ENCODE peak calls at places on chromosomes 12 and 14, in six cellular contexts. U is iPS-NIHi11; N is A549; Q is stimulated activated CD4-positive, alpha-beta T cell treated with anti-CD3 and anti-CD28 coated beads, Interleukin-2, amount 100 ng/mL, for 24 hours; P is astrocyte of the hippocampus; V is iris pigment epithelial cell. M is an unnamed sample.
A peak's percentile ranks its signal among the peaks of the same experiment; 100 is the strongest.

GRCh38 chr12:68530965-68531364 is 79.7 kb upstream of the RAP1B start:
- DNase-seq in V (peak; percentile 77), Q (no peak), N (peak; percentile 13), U (no peak), P (peak; percentile 89), M (peak; percentile 88)

GRCh38 chr12:3536096-3536875 is 45.3 kb downstream of the PRMT8 start:
- DNase-seq in P (no peak), Q (no peak), N (no peak), V (no peak), U (no peak), M (no peak)

GRCh38 chr12:115598827-115599226 is 678.7 kb downstream of the MED13L start:
- DNase-seq in N (no peak), P (peak; percentile 43), U (peak; percentile 45), Q (no peak), V (peak; percentile 10), M (no peak)

GRCh38 chr12:57154804-57155434 is 7.5 kb upstream of the LRP1-AS start:
- DNase-seq in V (no peak), U (no peak), P (no peak), N (no peak), Q (no peak), M (no peak)

GRCh38 chr12:76611533-76611932 is 52.0 kb upstream of the OSBPL8 start:
- DNase-seq in N (peak; percentile 57), V (peak; percentile 94), Q (no peak), P (peak; percentile 11), U (no peak), M (peak; percentile 67)

GRCh38 chr12:124844411-124845397 is 19.0 kb downstream of the SCARB1 start:
- DNase-seq in P (no peak), V (no peak), N (no peak), Q (no peak), U (no peak), M (no peak)

GRCh38 chr14:51677276-51677675 is 25.6 kb downstream of the FRMD6 start:
- DNase-seq in Q (no peak), N (no peak), P (peak; percentile 62), U (no peak), V (peak; percentile 69), M (peak; percentile 79)

GRCh38 chr14:74684444-74684843 is 28.4 kb downstream of the AREL1 start:
- DNase-seq in U (no peak), V (no peak), Q (no peak), N (no peak), P (no peak), M (no peak)

GRCh38 chr12:88496429-88497190 is 83.7 kb downstream of the KITLG start:
- DNase-seq in N (no peak), P (no peak), Q (no peak), U (no peak), V (no peak), M (no peak)

GRCh38 chr14:77950371-77950770 is 150.5 kb downstream of the ADCK1 start:
- DNase-seq in P (peak; percentile 39), Q (no peak), V (no peak), N (no peak), U (no peak), M (peak; percentile 6)

GRCh38 chr14:20734079-20734806 is 11.4 kb upstream of the EDDM3A start:
- DNase-seq in P (no peak), Q (no peak), N (no peak), V (no peak), U (no peak), M (no peak)

GRCh38 chr12:103632554-103633216 is 45.6 kb downstream of the STAB2 start:
- DNase-seq in P (peak; percentile 46), U (peak; percentile 91), Q (peak; percentile 33), N (peak; percentile 62), V (peak; percentile 56), M (peak; percentile 16)

GRCh38 chr12:32611986-32612385 is 67.1 kb upstream of the DNM1L start:
- DNase-seq in P (no peak), Q (no peak), V (no peak), N (no peak), U (no peak), M (no peak)

GRCh38 chr12:93134893-93135285 is 205.8 kb upstream of the EEA1 start:
- DNase-seq in Q (no peak), U (no peak), V (no peak), P (no peak), N (no peak), M (no peak)

GRCh38 chr12:111330800-111331752 is 37.8 kb downstream of the PHETA1 start:
- DNase-seq in V (peak; percentile 57), P (peak; percentile 50), U (peak; percentile 72), Q (no peak), N (peak; percentile 74), M (peak; percentile 50)

GRCh38 chr14:79466938-79467527 is 744.3 kb downstream of the DIO2 start:
- DNase-seq in P (no peak), N (no peak), V (no peak), Q (no peak), U (no peak), M (no peak)

GRCh38 chr14:89314274-89314673 is 102.8 kb downstream of the FOXN3 start:
- DNase-seq in Q (no peak), P (no peak), N (no peak), V (no peak), U (no peak), M (no peak)

GRCh38 chr12:56688846-56689113 is 696 bp upstream of the PTGES3 start:
- DNase-seq in Q (no peak), N (no peak), V (no peak), U (peak; percentile 43), P (no peak), M (no peak)

GRCh38 chr12:119415714-119416113 is 81.2 kb downstream of the CCDC60 start:
- DNase-seq in V (no peak), P (no peak), U (no peak), N (no peak), Q (no peak), M (no peak)

GRCh38 chr14:66717571-66718140 is 209.7 kb downstream of the GPHN start:
- DNase-seq in V (no peak), N (no peak), Q (no peak), P (no peak), U (no peak), M (no peak)

GRCh38 chr14:72061718-72062117 is 129.5 kb downstream of the RGS6 start:
- DNase-seq in P (peak; percentile 10), U (no peak), Q (no peak), N (no peak), V (no peak), M (no peak)

GRCh38 chr14:69957986-69958385 is 78.8 kb downstream of the SMOC1 start:
- DNase-seq in N (no peak), U (no peak), V (no peak), P (no peak), Q (no peak), M (no peak)

GRCh38 chr14:106872619-106873446 is 1346.5 kb downstream of the TMEM121 start:
- DNase-seq in Q (peak; percentile 88), P (no peak), U (peak; percentile 23), V (peak; percentile 10), N (peak; percentile 83), M (no peak)

GRCh38 chr12:89504560-89505346 is 19.8 kb downstream of the GALNT4 start:
- DNase-seq in P (no peak), V (peak; percentile 60), U (no peak), N (no peak), Q (no peak), M (no peak)

GRCh38 chr12:54182981-54183380 is 5.8 kb downstream of the SMUG1 start:
- DNase-seq in Q (no peak), U (no peak), N (no peak), V (no peak), P (no peak), M (no peak)

GRCh38 chr12:6953417-6954315 is 2.5 kb downstream of the PTPN6 start:
- DNase-seq in N (no peak), Q (peak; percentile 84), U (no peak), V (peak; percentile 62), P (peak; percentile 59), M (no peak)